ENCODE peak calls at places on chromosome 12, in six cellular contexts. One of them, this sample, is unnamed.

GRCh38 chr12:24615967-24616411 is 332.9 kb downstream of the BCAT1 start:
- DNase-seq in HuH-7.5: no peak
- DNase-seq in EH: peak
- DNase-seq in HuH-7: no peak
- DNase-seq in bronchial epithelial cell: peak
- DNase-seq in psoas muscle: no peak
- DNase-seq in this sample: peak

GRCh38 chr12:56695327-56696101 is 7.4 kb upstream of the PTGES3 start:
- DNase-seq in HuH-7: no peak
- DNase-seq in psoas muscle: no peak
- DNase-seq in EH: peak
- DNase-seq in HuH-7.5: no peak
- DNase-seq in bronchial epithelial cell: no peak
- DNase-seq in this sample: peak

GRCh38 chr12:114809132-114809531 is 125.2 kb upstream of the TBX3 start:
- DNase-seq in HuH-7.5: no peak
- DNase-seq in HuH-7: no peak
- DNase-seq in bronchial epithelial cell: no peak
- DNase-seq in EH: no peak
- DNase-seq in psoas muscle: no peak
- DNase-seq in this sample: no peak

GRCh38 chr12:643478-644292 is 19.6 kb downstream of the NINJ2 start:
- DNase-seq in HuH-7: peak
- DNase-seq in EH: no peak
- DNase-seq in psoas muscle: peak
- DNase-seq in HuH-7.5: no peak
- DNase-seq in bronchial epithelial cell: no peak
- DNase-seq in this sample: no peak

GRCh38 chr12:114447799-114448617 is 42.1 kb upstream of the TBX5 start:
- DNase-seq in HuH-7: no peak
- DNase-seq in psoas muscle: no peak
- DNase-seq in HuH-7.5: no peak
- DNase-seq in EH: no peak
- DNase-seq in bronchial epithelial cell: no peak
- DNase-seq in this sample: no peak

GRCh38 chr12:56190695-56191155 is 1.4 kb upstream of the SMARCC2 start:
- DNase-seq in HuH-7: peak
- DNase-seq in bronchial epithelial cell: no peak
- DNase-seq in EH: peak
- DNase-seq in psoas muscle: no peak
- DNase-seq in HuH-7.5: no peak
- DNase-seq in this sample: no peak

GRCh38 chr12:3311027-3311402 is 180.0 kb upstream of the PRMT8 start:
- DNase-seq in HuH-7: no peak
- DNase-seq in bronchial epithelial cell: peak
- DNase-seq in psoas muscle: no peak
- DNase-seq in HuH-7.5: no peak
- DNase-seq in EH: no peak
- DNase-seq in this sample: no peak

GRCh38 chr12:132285991-132286681 is 43.3 kb downstream of the GALNT9 start:
- DNase-seq in EH: peak
- DNase-seq in HuH-7.5: no peak
- DNase-seq in bronchial epithelial cell: peak
- DNase-seq in HuH-7: no peak
- DNase-seq in psoas muscle: peak
- DNase-seq in this sample: peak

GRCh38 chr12:19912996-19913395 is 455.3 kb upstream of the PDE3A start:
- DNase-seq in bronchial epithelial cell: no peak
- DNase-seq in psoas muscle: no peak
- DNase-seq in EH: no peak
- DNase-seq in HuH-7.5: peak
- DNase-seq in HuH-7: peak
- DNase-seq in this sample: no peak

GRCh38 chr12:124507188-124508109 is 60.0 kb downstream of the NCOR2 start:
- DNase-seq in HuH-7: no peak
- DNase-seq in EH: peak
- DNase-seq in HuH-7.5: no peak
- DNase-seq in bronchial epithelial cell: no peak
- DNase-seq in psoas muscle: peak
- DNase-seq in this sample: no peak

GRCh38 chr12:115354476-115354890 is 670.5 kb upstream of the TBX3 start:
- DNase-seq in HuH-7: no peak
- DNase-seq in HuH-7.5: no peak
- DNase-seq in bronchial epithelial cell: no peak
- DNase-seq in EH: peak
- DNase-seq in psoas muscle: no peak
- DNase-seq in this sample: no peak

This sample was measured in brain microvascular endothelial cell.